ENCODE peak calls at places on chromosomes 1 and 21, in seven cellular contexts. Q, Y, Z, T, C, S and U are unnamed samples. For H3K36me3, the result is how much of the 10 kb centered on the place peaks cover.

GRCh38 chr1:40853113-40853999 is 8.8 kb downstream of the CITED4 start:
- DNase-seq in T (no peak), C (no peak), Q (no peak), Y (no peak), Z (no peak), S (peak), U (no peak)

GRCh38 chr1:61504840-61505239 is 220.1 kb downstream of the TM2D1 start:
- DNase-seq in S (peak), Q (no peak), T (no peak), Y (no peak), Z (peak), C (no peak), U (no peak)

GRCh38 chr1:236913371-236914037 is 90.7 kb downstream of the MT1HL1 start:
- DNase-seq in Q (no peak), Y (no peak), Z (peak), C (no peak), S (peak), T (no peak), U (no peak)

GRCh38 chr1:24966724-24967346 is 36.8 kb upstream of the RUNX3 start:
- DNase-seq in Q (no peak), S (peak), T (no peak), C (no peak), Y (no peak), Z (peak), U (peak)

GRCh38 chr1:21251773-21252471 is 38.3 kb downstream of the ECE1 start:
- DNase-seq in Q (no peak), Z (peak), Y (no peak), S (peak), C (no peak), T (no peak), U (no peak)

GRCh38 chr1:19122668-19123067 is 87.4 kb downstream of the UBR4 start:
- DNase-seq in C (no peak), S (peak), Y (peak), Z (peak), Q (no peak), T (peak), U (no peak)

GRCh38 chr1:163063131-163064059 is 5.8 kb upstream of the RGS4 start:
- DNase-seq in Y (no peak), C (no peak), S (no peak), Q (no peak), T (no peak), Z (no peak), U (no peak)

GRCh38 chr1:111453706-111454105 is 4.4 kb downstream of the ATP5PB start:
- DNase-seq in Y (no peak), Z (no peak), T (no peak), Q (no peak), C (no peak), S (no peak), U (no peak)

GRCh38 chr21:44710756-44711326 is 531 bp downstream of the TSPEAR start:
- DNase-seq in C (peak), Z (no peak), T (no peak), Q (no peak), Y (peak), S (no peak), U (no peak)

GRCh38 chr1:231678021-231678432 is 51.4 kb downstream of the DISC1 start:
- DNase-seq in C (no peak), Y (no peak), Q (no peak), Z (peak), S (peak), T (no peak), U (no peak)

DNA sequence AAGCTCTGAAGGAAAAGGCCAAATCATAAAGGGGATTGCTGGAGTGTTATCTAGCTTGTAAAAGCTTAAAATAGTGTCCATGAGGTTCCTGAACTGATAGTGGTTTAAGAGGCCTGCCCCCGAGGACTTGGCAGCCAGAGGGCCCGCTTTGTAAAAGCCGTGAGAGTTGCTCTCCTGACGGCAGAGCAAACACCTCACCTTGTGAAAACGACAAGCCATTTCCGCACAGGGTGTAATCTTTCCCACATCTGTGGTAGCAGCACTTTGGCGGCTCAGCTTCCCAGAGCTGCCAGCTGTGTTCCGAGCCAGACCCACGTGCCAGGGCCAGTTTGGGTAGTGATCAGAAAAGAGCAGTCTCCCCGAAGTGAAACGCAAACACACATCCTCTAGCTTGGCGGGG is 37.0 kb downstream of the SERBP1 start:
- DNase-seq in Y (peak), S (no peak), Q (no peak), T (peak), Z (no peak), C (no peak), U (no peak)
- TF ChIP-seq CTCF in Y (no peak), S (no peak), Q (no peak), T (no peak), Z (no peak), C (no peak), U (no peak)

DNA sequence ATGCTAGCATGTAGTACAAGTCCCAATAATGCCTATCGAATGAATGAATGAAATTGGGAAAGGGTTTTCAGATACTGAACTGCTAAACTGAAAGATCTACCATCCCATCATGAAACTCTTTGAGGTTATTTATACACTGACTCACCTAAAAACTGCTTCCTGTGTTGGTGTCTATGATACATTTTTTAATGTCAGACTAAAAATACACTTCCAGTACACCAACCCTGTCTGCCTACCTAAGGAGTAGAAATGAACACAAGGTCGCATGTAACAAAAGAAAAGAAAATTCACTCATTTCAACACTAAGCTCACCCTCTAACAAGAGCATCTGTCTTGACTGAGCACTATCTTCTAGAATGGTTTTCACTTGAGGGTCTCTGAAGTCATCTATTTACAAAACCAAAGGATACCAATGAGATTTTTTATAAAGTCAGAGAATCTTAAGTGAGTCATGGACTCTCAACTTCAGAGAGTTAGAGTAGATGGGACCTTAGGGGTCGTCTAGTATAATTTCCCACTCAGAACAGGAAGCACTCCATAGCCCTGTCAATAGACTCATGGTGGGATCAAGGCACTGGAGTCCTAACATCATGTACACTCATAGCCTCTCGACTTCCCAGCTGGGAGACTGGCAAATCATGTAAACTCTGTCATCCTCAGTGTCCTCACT is 53.4 kb downstream of the WLS start:
- DNase-seq in Q (no peak), Z (peak), Y (no peak), T (no peak), S (peak), C (no peak), U (no peak)
- H3K4me3 ChIP-seq in Q (no peak), Z (no peak), Y (no peak), T (no peak), S (no peak), C (no peak), U (no peak)

DNA sequence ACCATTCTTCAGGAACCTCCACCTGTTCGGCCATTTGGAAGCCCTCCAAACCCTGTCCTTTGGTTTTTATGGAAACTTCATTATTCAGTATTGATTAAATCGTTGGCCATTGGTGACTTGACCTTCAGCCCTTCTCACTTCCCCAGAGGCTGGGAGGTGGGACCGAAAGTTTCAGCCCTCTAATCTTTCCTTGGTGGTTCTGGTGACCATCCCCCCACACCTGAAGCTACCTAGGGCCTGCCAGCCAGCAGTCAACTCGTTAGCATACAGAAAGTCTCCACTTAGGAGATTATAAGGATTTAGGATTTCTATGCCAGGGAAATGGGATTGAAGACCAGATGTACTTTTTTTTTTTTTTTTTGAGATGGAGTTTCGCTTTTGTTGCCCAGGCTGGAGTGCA is 6.7 kb downstream of the DHX9 start:
- DNase-seq in C (no peak), Z (no peak), T (no peak), Y (no peak), S (no peak), Q (no peak), U (no peak)
- H3K36me3 ChIP-seq in C (half or more), Z (under half), T (half or more), Y (under half), S (half or more), Q (under half), U (under half)

GRCh38 chr1:11980676-11980972 is 380 bp downstream of the MFN2 start:
- DNase-seq in S (no peak), C (no peak), Z (no peak), Y (no peak), T (no peak), Q (no peak), U (no peak)

GRCh38 chr1:11979818-11980675 is at the start of gene MFN2:
- DNase-seq in Z (peak), Y (peak), S (peak), T (peak), C (peak), Q (peak), U (peak)

GRCh38 chr1:11981378-11982009 is 1.2 kb downstream of the MFN2 start:
- DNase-seq in C (no peak), T (no peak), Y (no peak), Q (no peak), S (peak), Z (no peak), U (no peak)

GRCh38 chr1:11984121-11984520 is 3.9 kb downstream of the MFN2 start:
- DNase-seq in Q (no peak), Y (no peak), S (no peak), Z (no peak), C (no peak), T (no peak), U (no peak)

GRCh38 chr1:11982010-11982392 is 1.8 kb downstream of the MFN2 start:
- DNase-seq in C (no peak), Q (no peak), Z (peak), Y (no peak), T (no peak), S (no peak), U (no peak)
- TF ChIP-seq CTCF in C (no peak), Q (no peak), Z (peak), Y (no peak), T (no peak), S (peak), U (no peak)

GRCh38 chr1:33821291-33821690 is 42.6 kb upstream of the HMGB4 start:
- DNase-seq in C (no peak), Z (no peak), Q (no peak), Y (no peak), S (no peak), T (no peak), U (no peak)
- H3K4me3 ChIP-seq in C (no peak), Z (no peak), Q (no peak), Y (no peak), S (no peak), T (no peak), U (no peak)